ENCODE peak calls at places on chromosome 2, in six cellular contexts. G is left ventricle myocardium inferior, H is stomach, R is fibroblast of lung, Y is neural progenitor cell, D is SK-N-SH. S is an unnamed sample.

GRCh38 chr2:108288534-108289106 is at the start of gene SULT1C2:
- DNase-seq in G (no peak), H (peak), R (peak), Y (peak), D (no peak), S (no peak)

GRCh38 chr2:46008082-46008870 is 288.9 kb upstream of the EPAS1 start:
- DNase-seq in G (no peak), H (no peak), R (peak), Y (no peak), D (no peak), S (no peak)

GRCh38 chr2:148979919-148980277 is 58.6 kb upstream of the LYPD6B start:
- DNase-seq in G (no peak), H (no peak), R (no peak), Y (peak), D (no peak), S (no peak)

GRCh38 chr2:163231666-163232065 is 393.1 kb upstream of the KCNH7 start:
- DNase-seq in G (no peak), H (no peak), R (no peak), Y (no peak), D (no peak), S (no peak)

GRCh38 chr2:207066784-207067460 is 98.8 kb downstream of the KLF7 start:
- DNase-seq in G (no peak), H (no peak), R (no peak), Y (no peak), D (no peak), S (no peak)

GRCh38 chr2:8306530-8307351 is 375.1 kb upstream of the ID2 start:
- DNase-seq in G (no peak), H (no peak), R (peak), Y (no peak), D (no peak), S (no peak)

GRCh38 chr2:216858312-216858711 is 1.6 kb downstream of the TNP1 start:
- DNase-seq in G (no peak), H (no peak), R (no peak), Y (no peak), D (no peak), S (no peak)

GRCh38 chr2:72570401-72570800 is 255.4 kb downstream of the EXOC6B start:
- DNase-seq in G (no peak), H (no peak), R (no peak), Y (no peak), D (no peak), S (no peak)

GRCh38 chr2:182826051-182826450 is 40.4 kb downstream of the FRZB start:
- DNase-seq in G (no peak), H (no peak), R (no peak), Y (no peak), D (no peak), S (no peak)

GRCh38 chr2:241316825-241317224 is 1.1 kb downstream of the SEPTIN2 start:
- DNase-seq in G (no peak), H (no peak), R (no peak), Y (no peak), D (no peak), S (no peak)

GRCh38 chr2:38159621-38160020 is 83.7 kb upstream of the CYP1B1 start:
- DNase-seq in G (no peak), H (no peak), R (peak), Y (no peak), D (no peak), S (no peak)

GRCh38 chr2:61887684-61888303 is 662 bp downstream of the CCT4 start:
- DNase-seq in G (no peak), H (no peak), R (peak), Y (peak), D (peak), S (peak)

GRCh38 chr2:38376346-38376682 is 759 bp downstream of the ATL2 start:
- DNase-seq in G (no peak), H (peak), R (peak), Y (no peak), D (no peak), S (peak)

GRCh38 chr2:82879803-82880202 is 1579.3 kb downstream of the SUCLG1 start:
- DNase-seq in G (no peak), H (no peak), R (no peak), Y (no peak), D (no peak), S (no peak)

GRCh38 chr2:221397179-221397578 is 174.9 kb downstream of the EPHA4 start:
- DNase-seq in G (no peak), H (no peak), R (peak), Y (no peak), D (no peak), S (peak)

DNA sequence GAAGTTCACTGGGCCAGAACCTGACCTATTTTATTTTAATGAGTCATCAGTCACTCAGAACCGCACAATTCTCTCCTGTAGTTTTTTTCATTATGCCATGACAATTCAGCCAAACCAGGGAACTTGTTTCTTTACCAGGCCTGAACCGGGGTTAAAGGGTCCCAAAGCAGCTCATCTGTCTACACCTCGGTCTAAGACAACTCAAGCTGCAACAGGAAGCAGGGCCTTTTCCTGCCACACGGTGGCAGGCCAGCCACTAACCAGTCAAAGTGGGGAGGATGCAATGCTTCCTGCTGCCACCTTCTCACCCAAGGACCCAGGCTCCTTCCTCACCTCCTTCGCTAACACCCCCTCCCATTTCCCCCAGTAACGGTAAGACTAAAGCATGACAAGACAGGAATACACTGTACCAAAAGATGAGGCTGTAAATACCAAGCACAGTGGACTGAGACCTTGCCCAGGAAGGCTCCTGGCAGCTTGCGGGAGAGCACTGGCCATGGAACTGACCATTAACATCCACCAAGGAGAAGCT is 56.7 kb upstream of the ACKR3 start:
- DNase-seq in G (peak), H (peak), R (peak), Y (peak), D (peak), S (peak)
- TF ChIP-seq CTCF in G (peak), H (peak), R (peak), Y (peak), D (peak), S (peak)

GRCh38 chr2:29112379-29112778 is 2.8 kb upstream of the CLIP4 start:
- DNase-seq in G (no peak), H (no peak), R (no peak), Y (no peak), D (no peak), S (no peak)
- H3K27ac ChIP-seq in G (no peak), H (no peak), R (no peak), Y (no peak), D (no peak), S (no peak)

GRCh38 chr2:131006561-131006960 is 86.7 kb downstream of the FAM168B start:
- DNase-seq in G (no peak), H (no peak), R (no peak), Y (no peak), D (no peak), S (no peak)
- TF ChIP-seq CTCF in G (no peak), H (no peak), R (no peak), Y (no peak), D (no peak), S (no peak)

DNA sequence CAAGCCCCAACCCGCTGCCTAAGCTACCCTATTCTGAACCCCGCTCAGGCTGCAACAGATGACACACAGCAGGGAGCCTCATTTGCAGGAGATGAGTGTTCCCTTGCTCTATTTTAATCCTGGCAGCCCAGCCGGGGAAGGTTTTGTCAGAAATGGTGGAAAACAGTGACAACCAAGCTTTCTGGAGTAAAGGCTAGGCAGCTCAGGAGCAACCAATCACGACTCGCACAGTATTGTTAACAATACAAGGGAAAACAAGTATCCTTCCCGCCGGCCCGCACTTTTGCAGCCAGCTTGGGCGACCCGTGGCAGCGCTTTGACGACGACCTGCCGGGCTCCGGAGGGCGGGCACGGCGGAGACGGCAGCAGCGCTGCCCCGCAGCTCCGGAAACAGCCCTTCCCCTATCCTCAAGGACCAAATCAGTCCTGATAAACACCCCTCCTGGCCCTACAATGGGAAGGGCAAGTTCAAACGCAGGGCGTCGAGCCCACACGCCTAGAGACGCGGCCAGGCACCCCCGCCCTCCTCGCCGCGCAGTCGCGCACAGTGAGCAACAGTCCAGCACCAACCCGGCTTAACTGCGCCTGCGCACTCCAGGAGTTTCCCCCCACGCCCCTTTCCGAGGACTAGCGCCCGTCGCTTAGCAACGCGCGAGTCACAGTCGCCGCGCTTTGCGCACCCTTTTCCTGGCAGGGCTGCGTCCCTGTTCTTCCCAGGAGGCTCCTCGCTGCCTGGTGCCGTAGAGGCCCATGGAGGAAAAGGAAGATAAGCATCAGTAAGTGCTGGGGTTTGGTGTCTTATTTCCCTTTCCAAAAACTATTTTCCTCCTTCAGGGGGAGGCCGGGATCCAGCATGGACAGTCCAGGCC is 74.4 kb upstream of the TSPYL6 start:
- DNase-seq in G (peak), H (peak), R (peak), Y (peak), D (peak), S (peak)
- H3K27ac ChIP-seq in G (peak), H (peak), R (peak), Y (no peak), D (peak), S (peak)

GRCh38 chr2:65918760-65919187 is 486.4 kb upstream of the SPRED2 start:
- DNase-seq in G (no peak), H (no peak), R (no peak), Y (no peak), D (no peak), S (no peak)
- TF ChIP-seq CTCF in G (no peak), H (no peak), R (no peak), Y (peak), D (no peak), S (no peak)

GRCh38 chr2:119338282-119338681 is 28.4 kb downstream of the C2orf76 start:
- DNase-seq in G (no peak), H (no peak), R (no peak), Y (no peak), D (no peak), S (no peak)
- H3K27ac ChIP-seq in G (no peak), H (no peak), R (no peak), Y (no peak), D (no peak), S (no peak)

DNA sequence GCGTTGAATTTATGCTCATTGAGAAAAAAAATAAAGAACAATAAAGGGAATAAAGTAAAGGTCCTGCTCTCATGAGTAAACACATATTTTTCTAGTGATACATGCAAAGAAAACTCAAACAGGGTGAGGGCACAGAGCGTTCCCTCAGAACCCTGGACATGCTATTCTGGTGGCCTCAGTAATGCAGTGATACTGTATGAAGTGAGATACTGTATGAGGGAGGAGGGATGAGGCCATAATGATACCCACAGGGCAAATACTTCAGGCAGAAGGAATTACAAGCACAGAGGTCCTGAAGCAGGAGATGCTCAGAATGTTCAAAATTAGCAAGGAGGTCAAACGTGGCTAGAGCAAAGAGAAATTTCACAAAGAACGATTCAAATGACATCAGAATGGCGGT is 28.4 kb upstream of the RNU4ATAC start:
- DNase-seq in G (no peak), H (no peak), R (peak), Y (no peak), D (no peak), S (peak)
- TF ChIP-seq CTCF in G (no peak), H (no peak), R (no peak), Y (no peak), D (no peak), S (no peak)

DNA sequence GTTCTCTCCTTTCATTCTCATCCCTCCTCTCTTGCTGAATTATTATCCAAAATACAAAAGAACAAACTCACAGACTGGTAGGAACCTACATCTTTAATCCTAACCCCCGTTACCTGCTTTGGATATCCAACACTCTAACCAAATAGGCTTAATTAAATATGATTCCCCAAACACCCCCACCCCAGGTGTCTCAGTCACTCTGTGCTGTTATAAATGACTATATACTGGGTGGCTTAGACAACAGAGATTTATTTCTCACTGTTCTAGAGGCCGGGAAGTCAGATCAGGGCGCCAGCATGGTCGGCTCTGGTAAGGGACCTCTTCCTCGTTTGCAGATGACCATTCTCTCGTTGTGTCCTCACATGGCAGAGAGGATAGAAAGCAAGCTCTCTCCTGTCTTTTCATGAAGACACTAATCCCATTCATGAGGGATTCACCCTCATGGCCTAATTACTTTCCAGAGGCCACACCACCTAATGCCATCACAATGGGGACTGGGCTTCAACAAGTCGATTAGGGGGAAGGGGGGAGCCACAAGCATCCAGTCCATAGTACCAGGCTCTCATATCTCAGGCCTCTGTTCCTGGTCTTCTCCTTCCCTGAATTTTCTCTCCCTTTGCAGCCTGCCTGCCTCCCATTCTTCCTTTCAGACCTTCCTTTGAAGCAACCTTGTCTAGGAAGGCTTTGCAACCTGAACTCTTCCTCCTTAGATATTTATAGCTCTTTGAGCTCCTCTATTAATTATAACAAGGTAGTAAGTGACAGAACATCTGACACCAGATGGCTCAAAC is 57.5 kb upstream of the SLC1A4 start:
- DNase-seq in G (no peak), H (no peak), R (no peak), Y (peak), D (no peak), S (no peak)
- H3K27ac ChIP-seq in G (no peak), H (no peak), R (no peak), Y (peak), D (no peak), S (no peak)

DNA sequence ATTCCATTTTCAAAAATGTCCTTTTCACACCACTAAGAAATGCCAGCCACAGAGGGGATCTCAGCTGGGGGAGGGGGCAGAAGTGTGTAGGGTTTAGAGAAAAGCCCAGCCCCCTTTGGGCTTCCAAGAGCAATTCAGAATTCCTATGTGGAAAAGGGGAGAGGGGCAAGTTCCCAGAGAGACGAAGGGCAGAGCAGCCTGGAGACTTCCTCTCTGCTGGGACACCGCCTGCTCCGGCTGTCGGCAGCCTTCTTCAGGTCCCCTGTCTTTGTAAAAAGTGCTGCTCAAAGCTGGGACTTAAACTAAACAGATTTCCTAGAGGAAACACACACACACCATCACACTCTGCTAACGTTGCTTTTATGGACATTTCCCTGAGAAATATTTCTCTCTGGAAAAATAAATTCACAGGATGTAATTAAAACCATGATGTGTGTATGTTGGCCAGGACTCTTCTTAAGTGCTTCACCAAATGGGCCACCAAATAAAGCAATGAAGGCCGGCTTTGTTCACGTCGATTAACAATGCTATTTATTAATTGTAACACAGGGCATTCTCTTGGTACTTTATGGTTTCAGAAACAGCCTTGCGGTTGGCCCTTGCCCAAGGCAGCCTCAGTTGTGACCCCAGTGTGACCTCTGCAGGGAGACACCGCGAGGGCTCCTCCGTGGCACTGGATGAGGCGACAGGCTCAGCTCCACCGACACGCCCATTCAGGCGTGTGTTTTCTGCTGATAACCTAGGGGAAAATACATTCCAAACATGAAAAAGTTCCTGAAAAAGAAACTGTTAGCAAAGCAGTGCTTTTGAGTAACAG is 5.6 kb upstream of the ASB1 start:
- DNase-seq in G (no peak), H (peak), R (peak), Y (peak), D (no peak), S (no peak)
- TF ChIP-seq CTCF in G (no peak), H (no peak), R (no peak), Y (no peak), D (no peak), S (no peak)